ENCODE peak calls at places on chromosomes 3 and 15, in six cellular contexts. G is GF-D8, Q is brain microvascular endothelial cell, L is T-helper 2 cell, M is kidney glomerular epithelial cell, U is retinal pigment epithelial cell. T is an unnamed sample.
A peak's percentile ranks its signal among the peaks of the same experiment; 100 is the strongest.

GRCh38 chr3:112437146-112438022 is 61.9 kb downstream of the BTLA start:
- DNase-seq in L (no peak), G (no peak), U (no peak), M (no peak), Q (peak; percentile 68), T (peak; percentile 71)

GRCh38 chr3:179322481-179323196 is at the start of gene ZNF639:
- DNase-seq in L (peak; percentile 82), M (peak; percentile 47), Q (peak; percentile 60), U (no peak), G (peak; percentile 57), T (peak; percentile 88)

GRCh38 chr3:171225698-171226097 is 199.2 kb upstream of the SLC2A2 start:
- DNase-seq in M (peak; percentile 36), Q (no peak), U (no peak), L (no peak), G (no peak), T (no peak)

GRCh38 chr3:113626513-113627371 is 69.7 kb downstream of the USF3 start:
- DNase-seq in Q (peak; percentile 71), M (peak; percentile 65), L (no peak), G (peak; percentile 39), U (no peak), T (peak; percentile 71)

GRCh38 chr15:41557673-41558399 is 1.2 kb upstream of the TYRO3 start:
- DNase-seq in L (peak; percentile 65), U (peak; percentile 56), M (peak; percentile 61), Q (peak; percentile 47), G (peak; percentile 36), T (peak; percentile 63)

GRCh38 chr3:13083898-13084297 is 10.7 kb upstream of the IQSEC1 start:
- DNase-seq in G (no peak), L (no peak), U (no peak), Q (no peak), M (no peak), T (no peak)

GRCh38 chr3:122825460-122825859 is 30.6 kb downstream of the SLC49A4 start:
- DNase-seq in M (no peak), U (no peak), Q (no peak), G (no peak), L (no peak), T (no peak)

GRCh38 chr15:31277335-31278055 is 49.1 kb upstream of the KLF13 start:
- DNase-seq in Q (no peak), U (no peak), M (no peak), G (no peak), L (no peak), T (no peak)

GRCh38 chr15:58269455-58270414 is 131.6 kb downstream of the AQP9 start:
- DNase-seq in M (peak; percentile 83), L (no peak), U (peak; percentile 43), Q (peak; percentile 51), G (peak; percentile 13), T (peak; percentile 67)

GRCh38 chr15:63238796-63239195 is 38.6 kb upstream of the APH1B start:
- DNase-seq in L (no peak), G (peak; percentile 12), M (no peak), U (peak; percentile 96), Q (peak; percentile 82), T (no peak)

GRCh38 chr3:45124379-45124778 is 21.8 kb downstream of the CDCP1 start:
- DNase-seq in G (no peak), Q (peak; percentile 53), L (no peak), M (peak; percentile 90), U (no peak), T (no peak)

GRCh38 chr3:39125837-39126500 is 18.5 kb downstream of the TTC21A start:
- DNase-seq in U (peak; percentile 56), M (no peak), L (no peak), Q (no peak), G (no peak), T (no peak)